ENCODE peak calls at places on chromosomes 7 and 10, in eight cellular contexts. Y is NCI-H2081; M is HFF-Myc; U is NCI-H146; P is effector CD4-positive, alpha-beta T cell; A is activated CD4-positive, alpha-beta T cell treated with anti-CD3 and anti-CD28 coated beads for 24 hours; I is EH; S is left lung. B is an unnamed sample.

GRCh38 chr7:132609906-132610520 is 33.7 kb upstream of the PLXNA4 start:
- DNase-seq in Y (no peak), M (no peak), U (no peak), P (no peak), A (no peak), I (no peak), S (no peak), B (no peak)

GRCh38 chr7:29563590-29564454 is at the start of gene PRR15:
- DNase-seq in Y (peak; percentile 69), M (no peak), U (peak; percentile 57), P (no peak), A (no peak), I (no peak), S (peak; percentile 80), B (no peak)

GRCh38 chr7:50558380-50559051 is 6.7 kb downstream of the DDC start:
- DNase-seq in Y (peak; percentile 83), M (no peak), U (peak; percentile 99), P (no peak), A (no peak), I (no peak), S (no peak), B (no peak)

GRCh38 chr10:6416892-6417512 is 163.1 kb downstream of the PRKCQ start:
- DNase-seq in Y (peak; percentile 19), M (peak; percentile 30), U (peak; percentile 36), P (peak; percentile 16), A (no peak), I (peak; percentile 57), S (no peak), B (no peak)

GRCh38 chr10:46553238-46554049 is 3.0 kb downstream of the GPRIN2 start:
- DNase-seq in Y (no peak), M (no peak), U (no peak), P (no peak), A (no peak), I (no peak), S (no peak), B (no peak)

GRCh38 chr10:68861253-68861652 is 33.9 kb downstream of the STOX1 start:
- DNase-seq in Y (no peak), M (no peak), U (no peak), P (no peak), A (no peak), I (no peak), S (no peak), B (no peak)

GRCh38 chr10:74502963-74503608 is 323.3 kb upstream of the KAT6B start:
- DNase-seq in Y (no peak), M (peak; percentile 88), U (no peak), P (no peak), A (no peak), I (peak; percentile 79), S (no peak), B (no peak)

GRCh38 chr10:72067463-72068125 is 20.8 kb downstream of the SPOCK2 start:
- DNase-seq in Y (no peak), M (no peak), U (no peak), P (no peak), A (no peak), I (no peak), S (no peak), B (no peak)

GRCh38 chr10:15482168-15482567 is 111.1 kb upstream of the FAM171A1 start:
- DNase-seq in Y (no peak), M (no peak), U (no peak), P (no peak), A (no peak), I (peak; percentile 28), S (no peak), B (no peak)

GRCh38 chr7:130930260-130930659 is 196.3 kb upstream of the KLF14 start:
- DNase-seq in Y (no peak), M (no peak), U (no peak), P (peak; percentile 58), A (no peak), I (no peak), S (no peak), B (peak; percentile 64)

GRCh38 chr10:101839421-101840063 is 4.1 kb downstream of the KCNIP2 start:
- DNase-seq in Y (peak; percentile 7), M (no peak), U (peak; percentile 69), P (peak; percentile 52), A (peak; percentile 50), I (peak; percentile 46), S (peak; percentile 94), B (peak; percentile 53)

GRCh38 chr10:128268015-128268722 is 141.9 kb upstream of the MKI67 start:
- DNase-seq in Y (no peak), M (no peak), U (peak; percentile 7), P (no peak), A (no peak), I (no peak), S (no peak), B (no peak)

GRCh38 chr7:87920578-87920977 is 13.5 kb upstream of the ADAM22 start:
- DNase-seq in Y (no peak), M (no peak), U (no peak), P (no peak), A (no peak), I (no peak), S (no peak), B (no peak)

GRCh38 chr7:137967143-137968018 is 34.5 kb downstream of the CREB3L2 start:
- DNase-seq in Y (no peak), M (peak; percentile 84), U (no peak), P (no peak), A (no peak), I (peak; percentile 85), S (no peak), B (no peak)

B was measured in T-cell.